ENCODE peak calls at places on chromosomes 2 and 18, in ten cellular contexts. X is RWPE1, A is mesenchymal stem cell, O is spleen, G is dorsolateral prefrontal cortex, N is caudate nucleus, B is ascending aorta, J is A549, H is heart right ventricle, R is H1. C is an unnamed sample.

GRCh38 chr2:233153146-233153798 is 93.1 kb downstream of the INPP5D start:
- DNase-seq in X (no peak), J (no peak), H (no peak), G (no peak), O (peak; percentile 13), B (no peak), R (no peak), N (no peak), A (no peak), C (no peak)

GRCh38 chr2:14427982-14428567 is 204.4 kb upstream of the LRATD1 start:
- DNase-seq in J (no peak), X (no peak), G (peak; percentile 25), O (no peak), H (peak; percentile 29), R (no peak), N (no peak), B (no peak), A (no peak), C (no peak)

GRCh38 chr2:140650825-140651224 is 1480.0 kb downstream of the LRP1B start:
- DNase-seq in X (peak; percentile 44), A (peak; percentile 31), H (no peak), R (no peak), O (no peak), B (no peak), G (no peak), J (peak; percentile 41), N (no peak), C (no peak)

GRCh38 chr2:43464546-43464945 is 131.3 kb downstream of the THADA start:
- DNase-seq in H (no peak), R (no peak), B (peak; percentile 67), N (no peak), J (no peak), G (no peak), O (no peak), A (peak; percentile 71), X (no peak), C (no peak)

GRCh38 chr2:161088658-161089350 is 71.4 kb upstream of the TANK start:
- DNase-seq in R (no peak), X (no peak), O (no peak), J (no peak), N (no peak), A (no peak), B (no peak), H (no peak), G (no peak), C (no peak)

GRCh38 chr18:8745355-8746014 is 40.1 kb downstream of the MTCL1 start:
- DNase-seq in X (no peak), G (no peak), J (no peak), O (no peak), B (no peak), R (no peak), A (no peak), H (no peak), N (no peak), C (no peak)

GRCh38 chr2:60544059-60544458 is 9.4 kb downstream of the BCL11A start:
- DNase-seq in X (no peak), B (no peak), R (no peak), N (no peak), J (no peak), H (no peak), A (peak; percentile 14), O (no peak), G (no peak), C (no peak)

GRCh38 chr2:239288237-239288636 is 112.6 kb downstream of the HDAC4 start:
- DNase-seq in J (no peak), H (no peak), B (no peak), A (peak; percentile 59), X (no peak), R (no peak), G (no peak), O (no peak), N (no peak), C (no peak)

GRCh38 chr2:169928463-169928864 is 101.2 kb downstream of the UBR3 start:
- DNase-seq in N (no peak), R (no peak), O (no peak), A (peak; percentile 62), B (no peak), H (peak; percentile 8), J (peak; percentile 62), X (peak; percentile 11), G (no peak), C (no peak)

GRCh38 chr2:86825728-86826386 is 35.1 kb upstream of the CD8A start:
- DNase-seq in H (no peak), B (no peak), X (no peak), O (no peak), G (no peak), A (no peak), R (no peak), J (no peak), N (no peak), C (no peak)

GRCh38 chr2:221527759-221528444 is 44.2 kb downstream of the EPHA4 start:
- DNase-seq in B (no peak), J (no peak), X (no peak), O (no peak), A (peak; percentile 18), N (no peak), R (no peak), G (no peak), H (peak; percentile 25), C (no peak)

GRCh38 chr2:172095905-172096660 is 6.6 kb downstream of the DLX2 start:
- DNase-seq in N (no peak), G (no peak), R (no peak), B (no peak), H (no peak), X (no peak), J (no peak), A (no peak), O (peak; percentile 75), C (no peak)

DNA sequence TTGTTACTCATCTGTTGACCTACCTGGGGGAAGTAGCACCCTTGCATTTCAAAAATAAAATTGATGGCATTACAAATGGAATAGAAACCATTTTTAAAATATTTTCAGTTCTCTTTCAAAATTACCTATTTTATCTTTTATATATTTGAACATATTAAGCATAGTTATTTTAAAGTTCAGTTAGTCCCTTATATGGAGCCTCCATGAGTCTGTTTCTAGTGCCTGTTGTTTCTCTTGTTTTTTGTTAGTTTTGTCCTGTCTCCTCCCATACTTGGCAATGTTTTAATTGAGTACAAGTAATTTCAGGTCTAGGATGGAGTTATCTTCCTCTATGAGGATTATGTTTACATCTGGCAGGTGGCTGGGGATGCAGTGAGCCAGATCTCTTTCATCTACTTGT is 5.9 kb upstream of the KCNIP3 start:
- DNase-seq in N (no peak), H (no peak), R (no peak), O (no peak), B (no peak), X (no peak), A (no peak), J (no peak), G (no peak), C (no peak)
- H3K27ac ChIP-seq in N (no peak overlapping the region), H (no peak overlapping the region), R (no peak overlapping the region), O (no peak overlapping the region), B (no peak overlapping the region), X (no peak overlapping the region), A (no peak overlapping the region), J (no peak overlapping the region), G (no peak overlapping the region), C (no peak overlapping the region)

DNA sequence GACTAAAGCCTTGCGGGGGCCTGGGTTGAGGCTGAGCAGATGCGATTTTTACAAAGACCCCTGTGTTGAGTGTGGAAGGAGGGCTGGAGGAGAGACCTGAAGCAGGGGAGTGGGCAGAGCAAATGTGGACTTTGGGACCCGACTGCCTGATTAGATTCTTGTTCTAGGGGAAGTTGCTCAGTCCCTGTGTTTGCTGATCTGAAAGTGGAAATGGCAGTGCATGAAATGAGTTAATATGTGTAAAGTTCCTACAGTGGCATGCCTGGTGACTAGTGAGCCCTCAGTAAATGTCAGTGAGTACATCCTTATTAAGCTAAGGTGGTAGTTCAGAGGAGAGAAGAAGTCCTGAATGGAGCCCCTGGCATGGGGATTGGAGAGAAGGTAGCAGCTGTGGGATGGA is 52.3 kb downstream of the ARMC9 start:
- DNase-seq in O (no peak), X (no peak), A (no peak), B (no peak), G (no peak), N (no peak), H (no peak), R (no peak), J (no peak), C (no peak)
- H3K27ac ChIP-seq in O (no peak overlapping the region), X (no peak overlapping the region), A (no peak overlapping the region), B (no peak overlapping the region), G (no peak overlapping the region), N (no peak overlapping the region), H (no peak overlapping the region), R (no peak overlapping the region), J (no peak overlapping the region), C (no peak overlapping the region)

DNA sequence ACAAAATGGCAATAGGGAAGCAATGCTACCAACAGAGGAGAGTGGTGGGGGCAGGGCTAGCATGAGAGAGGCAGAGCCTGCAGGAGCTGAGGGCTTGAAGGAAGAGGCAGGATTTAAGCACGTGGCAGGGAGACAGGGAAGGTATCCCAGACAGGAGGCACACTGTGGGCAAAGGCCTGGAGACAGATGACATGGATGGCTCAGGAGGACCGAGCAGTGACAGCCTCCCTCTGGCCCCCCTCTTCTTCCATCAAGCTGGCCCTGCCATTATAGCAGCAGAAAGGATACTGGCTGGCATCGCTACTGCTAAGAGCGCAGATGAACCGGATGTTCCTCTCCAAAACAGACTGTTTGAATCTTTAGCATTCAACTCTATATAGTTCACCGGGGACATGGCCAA is 36.5 kb downstream of the CAPN13 start:
- DNase-seq in R (no peak), O (no peak), X (no peak), B (no peak), N (no peak), J (no peak), H (no peak), G (no peak), A (no peak), C (no peak)
- H3K27ac ChIP-seq in R (no peak overlapping the region), O (no peak overlapping the region), X (no peak overlapping the region), B (no peak overlapping the region), N (no peak overlapping the region), J (no peak overlapping the region), H (no peak overlapping the region), G (peak overlapping the region; percentile 11), A (no peak overlapping the region), C (no peak overlapping the region)

GRCh38 chr2:108589372-108589771 is 55.1 kb downstream of the LIMS1 start:
- DNase-seq in N (no peak), A (no peak), X (no peak), B (no peak), O (no peak), H (no peak), J (no peak), G (no peak), R (no peak), C (no peak)

GRCh38 chr2:108587621-108588020 is 53.4 kb downstream of the LIMS1 start:
- DNase-seq in O (no peak), B (peak; percentile 81), R (no peak), X (peak; percentile 56), A (peak; percentile 88), H (peak; percentile 69), J (peak; percentile 39), G (no peak), N (no peak), C (no peak)

GRCh38 chr2:108589786-108590185 is 55.5 kb downstream of the LIMS1 start:
- DNase-seq in A (peak; percentile 43), B (no peak), N (no peak), O (no peak), J (no peak), H (no peak), R (no peak), X (no peak), G (no peak), C (no peak)

GRCh38 chr2:108586631-108587030 is 52.4 kb downstream of the LIMS1 start:
- DNase-seq in O (no peak), G (no peak), B (no peak), N (no peak), R (no peak), H (peak; percentile 69), J (no peak), X (no peak), A (peak; percentile 65), C (no peak)

GRCh38 chr2:108588070-108588668 is 53.9 kb downstream of the LIMS1 start:
- DNase-seq in G (no peak), N (no peak), O (no peak), X (no peak), R (no peak), A (no peak), H (no peak), J (no peak), B (no peak), C (no peak)
- H3K27ac ChIP-seq in G (peak overlapping the region; percentile 42), N (peak overlapping the region; percentile 31), O (peak overlapping the region; percentile 74), X (peak overlapping the region; percentile 78), R (no peak overlapping the region), A (peak overlapping the region; percentile 98), H (peak overlapping the region; percentile 83), J (peak overlapping the region; percentile 83), B (peak overlapping the region; percentile 81), C (no peak overlapping the region)